ENCODE peak calls at places on chromosomes 12 and 14, in eight cellular contexts. L is right lobe of liver, C is bronchial epithelial cell, B is Caco-2, Z is body of pancreas, N is choroid plexus epithelial cell, J is suprapubic skin, E is upper lobe of right lung. W is an unnamed sample.

GRCh38 chr12:78959556-78959955 is 95.0 kb downstream of the SYT1 start:
- DNase-seq in N (peak; percentile 50), E (no peak), J (no peak), C (no peak), Z (no peak), L (no peak), B (no peak), W (no peak)

GRCh38 chr12:6161124-6161882 is 36.8 kb upstream of the VWF start:
- DNase-seq in J (no peak), C (no peak), Z (no peak), B (no peak), N (peak; percentile 81), L (no peak), E (peak; percentile 60), W (no peak)

GRCh38 chr14:87799400-87799799 is 193.6 kb downstream of the GALC start:
- DNase-seq in Z (no peak), J (no peak), N (no peak), B (no peak), L (no peak), E (no peak), C (no peak), W (no peak)

GRCh38 chr14:104199266-104199665 is 60.9 kb downstream of the KIF26A start:
- DNase-seq in C (no peak), Z (no peak), J (no peak), L (no peak), N (no peak), E (no peak), B (no peak), W (no peak)

GRCh38 chr12:102169922-102170698 is 27.5 kb downstream of the PMCH start:
- DNase-seq in N (peak; percentile 69), E (no peak), C (peak; percentile 49), J (no peak), B (no peak), L (no peak), Z (peak; percentile 15), W (peak; percentile 4)

GRCh38 chr12:94174576-94174975 is 26.2 kb downstream of the PLXNC1 start:
- DNase-seq in B (no peak), N (no peak), L (no peak), J (no peak), E (no peak), Z (no peak), C (no peak), W (no peak)

GRCh38 chr14:104821971-104822608 is 21.2 kb downstream of the ZBTB42 start:
- DNase-seq in Z (no peak), C (no peak), N (no peak), L (no peak), B (no peak), E (peak; percentile 61), J (no peak), W (no peak)

GRCh38 chr14:93619176-93619793 is 169.0 kb downstream of the PRIMA1 start:
- DNase-seq in C (peak; percentile 48), E (no peak), J (no peak), N (peak; percentile 71), L (no peak), Z (peak; percentile 44), B (peak; percentile 37), W (no peak)

GRCh38 chr12:10190558-10191388 is 11.9 kb downstream of the TMEM52B start:
- DNase-seq in Z (peak; percentile 58), E (no peak), J (no peak), B (peak; percentile 79), N (peak; percentile 85), C (peak; percentile 66), L (peak; percentile 59), W (no peak)

GRCh38 chr12:3256103-3256551 is 178.9 kb downstream of the TSPAN9 start:
- DNase-seq in Z (no peak), N (no peak), E (no peak), L (no peak), J (no peak), B (no peak), C (no peak), W (no peak)

GRCh38 chr12:10182662-10183061 is 3.8 kb downstream of the TMEM52B start:
- DNase-seq in J (no peak), E (no peak), C (peak; percentile 86), Z (no peak), N (peak; percentile 89), L (no peak), B (no peak), W (no peak)

GRCh38 chr12:58310368-58310767 is 369.0 kb downstream of the ATP23 start:
- DNase-seq in C (peak; percentile 36), B (no peak), J (no peak), Z (no peak), L (no peak), E (no peak), N (peak; percentile 92), W (no peak)

GRCh38 chr12:59570134-59570533 is 25.7 kb upstream of the SLC16A7 start:
- DNase-seq in L (no peak), N (peak; percentile 44), Z (no peak), E (no peak), B (no peak), J (no peak), C (peak; percentile 97), W (peak; percentile 12)

GRCh38 chr12:65896743-65897142 is 72.5 kb downstream of the HMGA2 start:
- DNase-seq in L (no peak), B (no peak), N (no peak), J (no peak), C (no peak), Z (no peak), E (no peak), W (no peak)

GRCh38 chr14:70987042-70987441 is 79.8 kb downstream of the PCNX1 start:
- DNase-seq in C (peak; percentile 26), B (no peak), N (peak; percentile 34), L (no peak), E (no peak), Z (no peak), J (no peak), W (no peak)

GRCh38 chr14:68653754-68654153 is 139.1 kb downstream of the ZFP36L1 start:
- DNase-seq in C (no peak), E (no peak), B (no peak), Z (no peak), N (no peak), J (no peak), L (no peak), W (no peak)

GRCh38 chr12:109529618-109530300 is 43.5 kb downstream of the MMAB start:
- DNase-seq in Z (no peak), J (no peak), N (no peak), L (no peak), B (no peak), C (no peak), E (no peak), W (no peak)

GRCh38 chr12:50505945-50506344 is 1.2 kb downstream of the DIP2B start:
- DNase-seq in E (no peak), N (peak; percentile 34), L (peak; percentile 54), B (no peak), C (no peak), Z (peak; percentile 23), J (no peak), W (no peak)

GRCh38 chr12:132160016-132160415 is 15.8 kb downstream of the NOC4L start:
- DNase-seq in C (no peak), J (no peak), E (no peak), B (no peak), Z (no peak), N (no peak), L (no peak), W (no peak)

GRCh38 chr12:102080842-102081241 is 19.1 kb upstream of the WASHC3 start:
- DNase-seq in N (no peak), E (no peak), L (no peak), Z (no peak), C (no peak), B (no peak), J (no peak), W (no peak)

GRCh38 chr14:33539918-33540357 is 410.9 kb downstream of the EGLN3 start:
- DNase-seq in C (no peak), B (no peak), Z (no peak), L (no peak), J (no peak), N (no peak), E (no peak), W (no peak)

GRCh38 chr12:4825139-4825858 is 84.4 kb upstream of the KCNA1 start:
- DNase-seq in N (no peak), Z (no peak), L (no peak), C (no peak), B (no peak), J (no peak), E (no peak), W (no peak)

GRCh38 chr14:104432611-104433231 is 146.8 kb upstream of the C14orf180 start:
- DNase-seq in B (no peak), L (no peak), N (no peak), E (peak; percentile 62), J (peak; percentile 75), Z (no peak), C (no peak), W (no peak)

GRCh38 chr12:41264281-41264680 is 76.2 kb downstream of the PDZRN4 start:
- DNase-seq in L (no peak), N (peak; percentile 25), Z (no peak), J (no peak), C (peak; percentile 23), B (no peak), E (no peak), W (no peak)

GRCh38 chr12:130827432-130827831 is 11.6 kb downstream of the STX2 start:
- DNase-seq in Z (no peak), J (peak; percentile 52), E (no peak), B (no peak), C (no peak), N (peak; percentile 33), L (no peak), W (peak; percentile 36)

GRCh38 chr12:48716493-48717251 is at the start of gene CCNT1:
- DNase-seq in C (peak; percentile 100), Z (peak; percentile 98), L (peak; percentile 99), E (peak; percentile 100), J (peak; percentile 100), N (peak; percentile 100), B (peak; percentile 100), W (peak; percentile 100)
- TF ChIP-seq CTCF in C (peak; percentile 52), Z (peak; percentile 42), L (peak; percentile 4), E (no peak), J (no peak), N (peak; percentile 55), B (no peak), W (peak; percentile 28)

GRCh38 chr12:51753980-51754675 is 94.4 kb downstream of the FIGNL2 start:
- DNase-seq in C (no peak), E (no peak), B (no peak), N (no peak), Z (no peak), J (no peak), L (no peak), W (no peak)
- H3K4me3 ChIP-seq in C (no peak overlapping the region), E (no peak overlapping the region), B (no peak overlapping the region), N (no peak overlapping the region), Z (no peak overlapping the region), J (no peak overlapping the region), L (no peak overlapping the region), W (no peak overlapping the region)

DNA sequence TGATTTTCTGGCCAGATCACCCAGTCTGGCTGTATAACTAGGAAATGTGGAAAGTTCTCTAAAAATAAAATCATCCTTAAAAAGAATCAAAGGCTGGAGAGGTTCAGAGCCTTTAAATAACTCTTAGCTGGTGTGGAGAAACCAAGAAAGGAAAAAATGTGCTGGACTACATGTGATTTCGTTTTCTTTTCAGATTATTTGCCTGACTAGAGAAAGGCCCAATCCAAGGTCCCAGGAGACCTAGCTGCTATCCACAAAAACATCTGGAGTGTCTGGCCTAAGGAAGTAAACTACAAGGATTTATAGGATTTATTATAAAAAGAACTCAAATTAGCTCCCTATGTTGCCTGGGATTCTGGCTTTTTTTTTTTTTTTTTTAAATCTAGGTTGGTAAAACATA is 773 bp upstream of the TMEM30B start:
- DNase-seq in Z (no peak), B (no peak), C (no peak), E (no peak), N (no peak), L (no peak), J (no peak), W (no peak)
- TF ChIP-seq CTCF in Z (no peak), B (no peak), C (no peak), E (no peak), N (no peak), L (no peak), J (no peak), W (no peak)

GRCh38 chr12:21941522-21942376 is 523 bp upstream of the ABCC9 start:
- DNase-seq in L (peak; percentile 73), Z (peak; percentile 66), B (peak; percentile 93), E (peak; percentile 78), J (peak; percentile 79), C (peak; percentile 21), N (peak; percentile 40), W (peak; percentile 2)
- H3K4me3 ChIP-seq in L (peak overlapping the region; percentile 42), Z (peak overlapping the region; percentile 27), B (peak overlapping the region; percentile 56), E (peak overlapping the region; percentile 53), J (peak overlapping the region; percentile 53), C (peak overlapping the region; percentile 50), N (peak overlapping the region; percentile 51), W (peak overlapping the region; percentile 64)

W was measured in retinal pigment epithelial cell.